ENCODE peak calls at places on chromosomes 2 and 18, in five cellular contexts. S, A, J, W and T are unnamed samples.

GRCh38 chr2:127011796-127012195 is 95.2 kb downstream of the BIN1 start:
- DNase-seq in S (no peak), A (no peak), J (no peak), W (no peak), T (no peak)

GRCh38 chr2:23850564-23851256 is 76.2 kb downstream of the ATAD2B start:
- DNase-seq in S (peak), A (no peak), J (no peak), W (no peak), T (no peak)

GRCh38 chr2:240948086-240948485 is 42.0 kb downstream of the CROCC2 start:
- DNase-seq in S (no peak), A (no peak), J (no peak), W (no peak), T (no peak)

GRCh38 chr18:10089881-10090280 is 176.1 kb downstream of the VAPA start:
- DNase-seq in S (no peak), A (no peak), J (no peak), W (no peak), T (no peak)

GRCh38 chr2:152352616-152353015 is 17.6 kb downstream of the FMNL2 start:
- DNase-seq in S (no peak), A (no peak), J (no peak), W (no peak), T (no peak)

GRCh38 chr2:239777219-239777618 is 247.9 kb downstream of the NDUFA10 start:
- DNase-seq in S (no peak), A (no peak), J (no peak), W (no peak), T (no peak)

GRCh38 chr2:237298323-237299118 is 115.4 kb downstream of the COL6A3 start:
- DNase-seq in S (no peak), A (peak), J (no peak), W (no peak), T (no peak)

GRCh38 chr18:68454511-68455228 is 260.2 kb downstream of the TMX3 start:
- DNase-seq in S (no peak), A (no peak), J (no peak), W (no peak), T (no peak)

GRCh38 chr2:138115664-138116063 is 151.4 kb downstream of the HNMT start:
- DNase-seq in S (no peak), A (no peak), J (no peak), W (no peak), T (no peak)

GRCh38 chr2:224036731-224037376 is 2.2 kb downstream of the SERPINE2 start:
- DNase-seq in S (no peak), A (peak), J (peak), W (no peak), T (no peak)

GRCh38 chr2:181780159-181781081 is 100.1 kb upstream of the NEUROD1 start:
- DNase-seq in S (no peak), A (peak), J (no peak), W (peak), T (peak)

GRCh38 chr2:29519996-29520395 is 401.4 kb downstream of the ALK start:
- DNase-seq in S (no peak), A (no peak), J (no peak), W (no peak), T (no peak)

GRCh38 chr2:174219321-174219720 is 29.0 kb downstream of the OLA1 start:
- DNase-seq in S (no peak), A (no peak), J (no peak), W (no peak), T (no peak)

GRCh38 chr2:77725045-77725444 is 202.9 kb upstream of the LRRTM4 start:
- DNase-seq in S (no peak), A (no peak), J (no peak), W (no peak), T (no peak)

GRCh38 chr2:241924069-241924908 is 54.8 kb downstream of the RTP5 start:
- DNase-seq in S (no peak), A (no peak), J (no peak), W (no peak), T (peak)

GRCh38 chr2:121699421-121700328 is 37.0 kb downstream of the NIFK start:
- DNase-seq in S (peak), A (peak), J (peak), W (no peak), T (peak)

GRCh38 chr2:160367887-160368286 is 125.7 kb downstream of the RBMS1 start:
- DNase-seq in S (no peak), A (peak), J (peak), W (no peak), T (peak)

GRCh38 chr2:7392076-7392787 is 475.0 kb downstream of the RNF144A start:
- DNase-seq in S (no peak), A (peak), J (no peak), W (no peak), T (no peak)

GRCh38 chr18:23136326-23137092 is 1.2 kb downstream of the CABLES1 start:
- DNase-seq in S (peak), A (peak), J (no peak), W (no peak), T (no peak)

GRCh38 chr2:9192712-9193111 is 13.9 kb upstream of the ASAP2 start:
- DNase-seq in S (no peak), A (no peak), J (no peak), W (no peak), T (no peak)